ENCODE peak calls at places on chromosomes 6 and 20, in four cellular contexts. A is right cardiac atrium; Q is CD8-positive, alpha-beta memory T cell; G is OCI-LY7. M is an unnamed sample.

GRCh38 chr6:151690303-151690702 is 117.2 kb upstream of the ESR1 start:
- DNase-seq in G (peak), A (no peak), Q (no peak), M (no peak)

GRCh38 chr6:44697333-44697732 is 309.8 kb downstream of the CDC5L start:
- DNase-seq in Q (no peak), A (no peak), G (no peak), M (no peak)

GRCh38 chr6:77470983-77471382 is 7.7 kb upstream of the HTR1B start:
- DNase-seq in Q (no peak), A (no peak), G (no peak), M (no peak)

GRCh38 chr6:113756290-113756665 is 100.9 kb upstream of the MARCKS start:
- DNase-seq in Q (no peak), G (no peak), A (no peak), M (no peak)

GRCh38 chr6:106103728-106104109 is 17.6 kb downstream of the PRDM1 start:
- DNase-seq in Q (peak), A (no peak), G (no peak), M (no peak)

GRCh38 chr6:47109281-47109680 is 67.1 kb upstream of the ADGRF1 start:
- DNase-seq in Q (no peak), A (no peak), G (no peak), M (no peak)

GRCh38 chr6:116370717-116371383 is at the start of gene DSE:
- DNase-seq in A (peak), Q (peak), G (no peak), M (peak)

GRCh38 chr6:38714239-38715015 is 684 bp upstream of the DNAH8 start:
- DNase-seq in G (no peak), Q (no peak), A (no peak), M (no peak)

GRCh38 chr6:38722037-38722436 is 6.9 kb downstream of the DNAH8 start:
- DNase-seq in A (no peak), Q (no peak), G (no peak), M (no peak)

GRCh38 chr6:77778527-77778926 is 125.7 kb downstream of the MEI4 start:
- DNase-seq in Q (no peak), G (no peak), A (no peak), M (no peak)

GRCh38 chr6:42025790-42026311 is 24.5 kb upstream of the TAF8 start:
- DNase-seq in G (no peak), Q (no peak), A (no peak), M (no peak)

GRCh38 chr6:44681782-44682181 is 294.3 kb downstream of the CDC5L start:
- DNase-seq in G (no peak), Q (no peak), A (no peak), M (no peak)

GRCh38 chr6:134235937-134236751 is 81.8 kb downstream of the SGK1 start:
- DNase-seq in Q (no peak), A (no peak), G (no peak), M (no peak)

GRCh38 chr6:69097948-69098347 is 462.9 kb downstream of the ADGRB3 start:
- DNase-seq in G (no peak), Q (no peak), A (no peak), M (no peak)

GRCh38 chr6:142265476-142265875 is 36.3 kb upstream of the ADGRG6 start:
- DNase-seq in A (no peak), Q (no peak), G (no peak), M (no peak)

GRCh38 chr20:53693265-53693871 is 99.7 kb upstream of the ZNF217 start:
- DNase-seq in Q (no peak), A (no peak), G (no peak), M (no peak)

GRCh38 chr6:83467620-83468036 is 36.8 kb upstream of the ME1 start:
- DNase-seq in G (no peak), A (peak), Q (no peak), M (peak)

GRCh38 chr20:14951707-14952106 is 614.3 kb upstream of the FLRT3 start:
- DNase-seq in A (no peak), Q (no peak), G (no peak), M (no peak)

GRCh38 chr6:9520417-9521151 is 894.3 kb downstream of the TFAP2A start:
- DNase-seq in A (no peak), Q (no peak), G (no peak), M (no peak)

GRCh38 chr6:53496797-53497196 is 48.1 kb downstream of the GCLC start:
- DNase-seq in Q (no peak), G (no peak), A (no peak), M (no peak)

GRCh38 chr20:38129248-38129865 is 35.7 kb downstream of the TGM2 start:
- DNase-seq in A (no peak), G (no peak), Q (no peak), M (no peak)

GRCh38 chr6:141309295-141309694 is 823.4 kb upstream of the GJE1 start:
- DNase-seq in G (peak), Q (no peak), A (no peak), M (no peak)

GRCh38 chr20:21702553-21703467 is 2.7 kb upstream of the PAX1 start:
- DNase-seq in Q (no peak), A (peak), G (no peak), M (peak)

GRCh38 chr20:46111028-46111835 is 6.9 kb upstream of the CD40 start:
- DNase-seq in Q (no peak), G (peak), A (peak), M (no peak)

GRCh38 chr20:10648651-10649050 is 25.1 kb downstream of the JAG1 start:
- DNase-seq in A (no peak), G (no peak), Q (no peak), M (no peak)

GRCh38 chr6:111985202-111985731 is 68.6 kb upstream of the CCN6 start:
- DNase-seq in Q (no peak), A (no peak), G (no peak), M (no peak)

GRCh38 chr6:131281471-131282270 is 146.4 kb downstream of the AKAP7 start:
- DNase-seq in A (no peak), Q (peak), G (peak), M (peak)

GRCh38 chr20:25005220-25005619 is 12.7 kb upstream of the APMAP start:
- DNase-seq in A (no peak), Q (no peak), G (no peak), M (no peak)

GRCh38 chr6:158457616-158458278 is 102.1 kb upstream of the TMEM181 start:
- DNase-seq in G (no peak), Q (no peak), A (no peak), M (no peak)

GRCh38 chr6:45057711-45058110 is 270.4 kb upstream of the RUNX2 start:
- DNase-seq in G (no peak), Q (no peak), A (no peak), M (no peak)

GRCh38 chr20:64003970-64004725 is 23.2 kb downstream of the PRPF6 start:
- DNase-seq in Q (no peak), G (no peak), A (no peak), M (no peak)